ENCODE peak calls at places on chromosomes 13 and 19, in seven cellular contexts. F is stimulated activated CD4-positive, alpha-beta T cell treated with anti-CD3 and anti-CD28 coated beads, Interleukin-1b, Interleukin-23, amount 100 ng/mL, for 4 hours; W is T-helper 2 cell; K is fibroblast of mammary gland; R is NCI-H345; E is mesendoderm; U is nephron progenitor cell. Q is an unnamed sample.

GRCh38 chr13:47005761-47006414 is 109.0 kb upstream of the HTR2A start:
- DNase-seq in F (no peak), U (no peak), K (peak; percentile 59), E (no peak), W (no peak), R (no peak), Q (no peak)

GRCh38 chr13:114073881-114074551 is 58.4 kb downstream of the RASA3 start:
- DNase-seq in R (no peak), K (no peak), F (no peak), U (no peak), W (no peak), E (no peak), Q (no peak)

GRCh38 chr19:1491849-1492170 is 829 bp downstream of the REEP6 start:
- DNase-seq in K (no peak), E (no peak), F (no peak), W (no peak), R (no peak), U (no peak), Q (no peak)

GRCh38 chr19:52638601-52639000 is 446 bp upstream of the ZNF83 start:
- DNase-seq in F (no peak), E (peak; percentile 63), K (peak; percentile 65), U (peak; percentile 22), W (no peak), R (no peak), Q (no peak)

GRCh38 chr13:37361608-37362007 is 237.0 kb downstream of the POSTN start:
- DNase-seq in W (no peak), F (no peak), R (no peak), U (no peak), K (no peak), E (no peak), Q (no peak)

GRCh38 chr13:96090240-96091101 is 564 bp downstream of the HS6ST3 start:
- DNase-seq in U (peak; percentile 56), R (peak; percentile 45), F (no peak), E (peak; percentile 28), K (peak; percentile 2), W (peak; percentile 14), Q (peak; percentile 69)

GRCh38 chr19:1116726-1117581 is 13.2 kb downstream of the GPX4 start:
- DNase-seq in K (no peak), W (no peak), F (no peak), R (no peak), E (no peak), U (no peak), Q (no peak)

GRCh38 chr13:108272333-108272732 is 2.8 kb downstream of the TNFSF13B start:
- DNase-seq in F (no peak), W (no peak), K (peak; percentile 43), E (no peak), R (no peak), U (no peak), Q (no peak)

GRCh38 chr19:2455481-2456300 is 1.1 kb downstream of the LMNB2 start:
- DNase-seq in E (no peak), R (no peak), F (peak; percentile 48), W (peak; percentile 56), U (peak; percentile 57), K (no peak), Q (peak; percentile 71)

GRCh38 chr19:58407658-58408151 is 744 bp upstream of the ZNF584 start:
- DNase-seq in E (peak; percentile 44), U (peak; percentile 22), F (no peak), K (peak; percentile 47), W (no peak), R (no peak), Q (no peak)

GRCh38 chr19:18173054-18173571 is 500 bp upstream of the IFI30 start:
- DNase-seq in K (peak; percentile 71), R (no peak), E (no peak), W (no peak), F (no peak), U (no peak), Q (no peak)

GRCh38 chr13:59266478-59267063 is 897.2 kb downstream of the DIAPH3 start:
- DNase-seq in R (no peak), W (no peak), U (no peak), F (no peak), E (no peak), K (no peak), Q (no peak)

GRCh38 chr19:40280608-40281221 is 4.4 kb downstream of the AKT2 start:
- DNase-seq in F (no peak), E (peak; percentile 57), R (no peak), U (no peak), K (no peak), W (no peak), Q (no peak)